ENCODE peak calls at places on chromosomes 2 and 18, in four cellular contexts. One of them, this sample, is unnamed.

GRCh38 chr2:237132799-237133198 is 47.1 kb downstream of the COPS8 start:
- DNase-seq in H1: peak
- DNase-seq in upper lobe of left lung: no peak
- DNase-seq in astrocyte of the spinal cord: no peak
- DNase-seq in this sample: no peak

GRCh38 chr2:128180031-128180430 is 89.0 kb downstream of the UGGT1 start:
- DNase-seq in H1: no peak
- DNase-seq in astrocyte of the spinal cord: no peak
- DNase-seq in upper lobe of left lung: no peak
- DNase-seq in this sample: no peak

GRCh38 chr2:85551698-85552678 is 9.3 kb downstream of the GGCX start:
- DNase-seq in upper lobe of left lung: peak
- DNase-seq in H1: peak
- DNase-seq in astrocyte of the spinal cord: peak
- DNase-seq in this sample: peak

GRCh38 chr2:236205867-236206645 is 37.9 kb upstream of the GBX2 start:
- DNase-seq in upper lobe of left lung: no peak
- DNase-seq in astrocyte of the spinal cord: no peak
- DNase-seq in H1: no peak
- DNase-seq in this sample: no peak

GRCh38 chr2:29398384-29399237 is 283.4 kb downstream of the CLIP4 start:
- DNase-seq in H1: no peak
- DNase-seq in upper lobe of left lung: no peak
- DNase-seq in astrocyte of the spinal cord: no peak
- DNase-seq in this sample: no peak

GRCh38 chr2:201904529-201905420 is 98.4 kb downstream of the CDK15 start:
- DNase-seq in upper lobe of left lung: no peak
- DNase-seq in H1: no peak
- DNase-seq in astrocyte of the spinal cord: no peak
- DNase-seq in this sample: no peak

GRCh38 chr2:95076705-95077520 is 44.7 kb downstream of the MRPS5 start:
- DNase-seq in astrocyte of the spinal cord: peak
- DNase-seq in upper lobe of left lung: peak
- DNase-seq in H1: peak
- DNase-seq in this sample: peak

GRCh38 chr2:65382776-65383357 is 49.5 kb downstream of the SPRED2 start:
- DNase-seq in H1: no peak
- DNase-seq in upper lobe of left lung: peak
- DNase-seq in astrocyte of the spinal cord: peak
- DNase-seq in this sample: peak

GRCh38 chr2:73938761-73939352 is 12.2 kb downstream of the DGUOK start:
- DNase-seq in astrocyte of the spinal cord: peak
- DNase-seq in upper lobe of left lung: no peak
- DNase-seq in H1: no peak
- DNase-seq in this sample: no peak

GRCh38 chr2:9877726-9878125 is 34.5 kb downstream of the TAF1B start:
- DNase-seq in H1: no peak
- DNase-seq in upper lobe of left lung: no peak
- DNase-seq in astrocyte of the spinal cord: no peak
- DNase-seq in this sample: no peak

GRCh38 chr18:42545825-42546224 is 569.7 kb downstream of the RIT2 start:
- DNase-seq in upper lobe of left lung: no peak
- DNase-seq in astrocyte of the spinal cord: peak
- DNase-seq in H1: no peak
- DNase-seq in this sample: no peak

GRCh38 chr2:231696004-231696367 is 12.3 kb upstream of the PTMA start:
- DNase-seq in H1: no peak
- DNase-seq in astrocyte of the spinal cord: no peak
- DNase-seq in upper lobe of left lung: no peak
- DNase-seq in this sample: no peak

GRCh38 chr2:231689509-231689893 is 18.8 kb upstream of the PTMA start:
- DNase-seq in astrocyte of the spinal cord: no peak
- DNase-seq in H1: no peak
- DNase-seq in upper lobe of left lung: no peak
- DNase-seq in this sample: no peak

GRCh38 chr2:231693956-231694355 is 14.4 kb upstream of the PTMA start:
- DNase-seq in H1: no peak
- DNase-seq in astrocyte of the spinal cord: no peak
- DNase-seq in upper lobe of left lung: no peak
- DNase-seq in this sample: no peak

GRCh38 chr2:231691251-231691772 is 17.0 kb upstream of the PTMA start:
- DNase-seq in astrocyte of the spinal cord: no peak
- DNase-seq in upper lobe of left lung: no peak
- DNase-seq in H1: no peak
- DNase-seq in this sample: no peak

GRCh38 chr2:231692847-231693246 is 15.5 kb upstream of the PTMA start:
- DNase-seq in upper lobe of left lung: no peak
- DNase-seq in H1: no peak
- DNase-seq in astrocyte of the spinal cord: no peak
- DNase-seq in this sample: no peak
- TF ChIP-seq CTCF in upper lobe of left lung: no peak
- TF ChIP-seq CTCF in H1: no peak
- TF ChIP-seq CTCF in astrocyte of the spinal cord: no peak
- TF ChIP-seq CTCF in this sample: no peak

GRCh38 chr2:64359892-64360657 is 93.9 kb upstream of the LGALSL start:
- DNase-seq in H1: no peak
- DNase-seq in astrocyte of the spinal cord: peak
- DNase-seq in upper lobe of left lung: peak
- DNase-seq in this sample: no peak
- TF ChIP-seq CTCF in H1: no peak
- TF ChIP-seq CTCF in astrocyte of the spinal cord: no peak
- TF ChIP-seq CTCF in upper lobe of left lung: no peak
- TF ChIP-seq CTCF in this sample: no peak

GRCh38 chr2:188570365-188570764 is 278.7 kb downstream of the GULP1 start:
- DNase-seq in astrocyte of the spinal cord: peak
- DNase-seq in upper lobe of left lung: no peak
- DNase-seq in H1: no peak
- DNase-seq in this sample: no peak
- TF ChIP-seq CTCF in astrocyte of the spinal cord: no peak
- TF ChIP-seq CTCF in upper lobe of left lung: no peak
- TF ChIP-seq CTCF in H1: no peak
- TF ChIP-seq CTCF in this sample: no peak

GRCh38 chr2:151802315-151802714 is 25.9 kb downstream of the ARL5A start:
- DNase-seq in upper lobe of left lung: no peak
- DNase-seq in astrocyte of the spinal cord: no peak
- DNase-seq in H1: no peak
- DNase-seq in this sample: no peak
- TF ChIP-seq CTCF in upper lobe of left lung: no peak
- TF ChIP-seq CTCF in astrocyte of the spinal cord: no peak
- TF ChIP-seq CTCF in H1: no peak
- TF ChIP-seq CTCF in this sample: no peak

GRCh38 chr2:172234716-172235661 is 132.3 kb upstream of the DLX2 start:
- DNase-seq in upper lobe of left lung: no peak
- DNase-seq in H1: no peak
- DNase-seq in astrocyte of the spinal cord: no peak
- DNase-seq in this sample: no peak
- TF ChIP-seq CTCF in upper lobe of left lung: no peak
- TF ChIP-seq CTCF in H1: no peak
- TF ChIP-seq CTCF in astrocyte of the spinal cord: peak
- TF ChIP-seq CTCF in this sample: no peak

GRCh38 chr2:21175895-21176646 is 52.3 kb downstream of the TDRD15 start:
- DNase-seq in upper lobe of left lung: no peak
- DNase-seq in astrocyte of the spinal cord: no peak
- DNase-seq in H1: no peak
- DNase-seq in this sample: no peak
- TF ChIP-seq CTCF in upper lobe of left lung: peak
- TF ChIP-seq CTCF in astrocyte of the spinal cord: no peak
- TF ChIP-seq CTCF in H1: no peak
- TF ChIP-seq CTCF in this sample: no peak

This sample was measured in natural killer cell.